ENCODE peak calls at places on chromosomes 11 and 22, in eight cellular contexts. F, M, Z, B, J, S, U and X are unnamed samples.

GRCh38 chr22:50306753-50307749 is at the start of gene PLXNB2:
- DNase-seq in F (peak; percentile 85), M (no peak), Z (peak; percentile 78), B (peak; percentile 87), J (peak; percentile 93), S (peak; percentile 56), U (peak; percentile 83), X (peak; percentile 50)

GRCh38 chr22:17554814-17555213 is 8.5 kb upstream of the SLC25A18 start:
- DNase-seq in F (no peak), M (peak; percentile 25), Z (no peak), B (no peak), J (no peak), S (no peak), U (no peak), X (no peak)

GRCh38 chr11:762421-763072 is 14.7 kb downstream of the GATD1 start:
- DNase-seq in F (peak; percentile 52), M (peak; percentile 76), Z (no peak), B (peak; percentile 35), J (no peak), S (peak; percentile 72), U (no peak), X (no peak)

GRCh38 chr11:9607511-9607899 is 34.0 kb downstream of the WEE1 start:
- DNase-seq in F (no peak), M (no peak), Z (no peak), B (no peak), J (no peak), S (no peak), U (no peak), X (no peak)

GRCh38 chr11:34345012-34345804 is 12.6 kb downstream of the ABTB2 start:
- DNase-seq in F (no peak), M (no peak), Z (no peak), B (peak; percentile 29), J (peak; percentile 75), S (peak; percentile 52), U (peak; percentile 68), X (no peak)

GRCh38 chr22:37021710-37022482 is 2.4 kb downstream of the MPST start:
- DNase-seq in F (peak; percentile 53), M (peak; percentile 89), Z (peak; percentile 75), B (peak; percentile 67), J (no peak), S (peak; percentile 27), U (no peak), X (no peak)

GRCh38 chr11:75765116-75765515 is 3.5 kb upstream of the DGAT2 start:
- DNase-seq in F (no peak), M (no peak), Z (no peak), B (no peak), J (no peak), S (no peak), U (no peak), X (no peak)

GRCh38 chr22:36065775-36066544 is 37.3 kb upstream of the RBFOX2 start:
- DNase-seq in F (peak; percentile 87), M (peak; percentile 90), Z (peak; percentile 93), B (peak; percentile 96), J (peak; percentile 97), S (peak; percentile 91), U (peak; percentile 90), X (peak; percentile 97)

GRCh38 chr22:11627798-11628650 is 3900.0 kb upstream of the OR11H1 start:
- DNase-seq in F (no peak), M (peak; percentile 77), Z (no peak), B (no peak), J (no peak), S (no peak), U (no peak), X (no peak)

GRCh38 chr22:16801088-16801487 is 24.1 kb downstream of the XKR3 start:
- DNase-seq in F (no peak), M (no peak), Z (no peak), B (no peak), J (no peak), S (no peak), U (no peak), X (no peak)

GRCh38 chr22:36758792-36759271 is 17.1 kb downstream of the IFT27 start:
- DNase-seq in F (no peak), M (peak; percentile 49), Z (no peak), B (no peak), J (peak; percentile 54), S (no peak), U (no peak), X (peak; percentile 74)

GRCh38 chr11:122032317-122032716 is 83.7 kb downstream of the BLID start:
- DNase-seq in F (no peak), M (no peak), Z (no peak), B (no peak), J (no peak), S (no peak), U (peak; percentile 31), X (no peak)

GRCh38 chr22:44182591-44183588 is 2.2 kb downstream of the PARVG start:
- DNase-seq in F (peak; percentile 62), M (peak; percentile 95), Z (no peak), B (peak; percentile 24), J (peak; percentile 78), S (no peak), U (no peak), X (peak; percentile 48)

GRCh38 chr22:44860311-44860710 is 107.9 kb downstream of the ARHGAP8 start:
- DNase-seq in F (no peak), M (no peak), Z (no peak), B (no peak), J (no peak), S (no peak), U (no peak), X (no peak)

GRCh38 chr11:70506986-70507385 is 108.7 kb downstream of the CTTN start:
- DNase-seq in F (no peak), M (peak; percentile 24), Z (no peak), B (no peak), J (no peak), S (no peak), U (no peak), X (no peak)

GRCh38 chr22:16601437-16602223 is 9.0 kb upstream of the CCT8L2 start:
- DNase-seq in F (no peak), M (peak; percentile 76), Z (no peak), B (peak; percentile 14), J (no peak), S (no peak), U (no peak), X (no peak)

GRCh38 chr11:93476796-93477195 is 66.4 kb downstream of the SMCO4 start:
- DNase-seq in F (no peak), M (no peak), Z (no peak), B (no peak), J (no peak), S (no peak), U (no peak), X (no peak)

GRCh38 chr11:93236741-93237675 is 39.2 kb upstream of the SLC36A4 start:
- DNase-seq in F (peak; percentile 18), M (no peak), Z (no peak), B (peak; percentile 51), J (no peak), S (peak; percentile 34), U (no peak), X (no peak)

DNA sequence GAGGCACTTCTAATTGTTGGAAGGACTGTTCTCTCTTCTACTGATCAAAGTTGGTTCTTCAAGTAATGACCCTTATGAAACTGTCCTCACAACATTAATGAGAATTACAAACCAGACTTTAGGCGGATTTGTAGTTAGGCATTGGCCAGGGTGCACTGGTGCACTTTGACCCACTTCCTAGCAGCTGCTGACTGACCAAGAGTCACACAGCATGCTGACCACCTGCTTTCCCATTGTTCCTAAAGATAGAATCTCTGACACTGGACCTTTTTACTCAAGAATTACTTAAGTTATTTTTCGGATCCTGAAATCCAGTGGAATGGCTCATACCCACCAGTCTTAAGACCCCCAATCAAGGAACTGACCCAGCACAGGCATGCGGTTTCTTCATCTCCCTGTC is 264.0 kb downstream of the ST3GAL4 start:
- DNase-seq in F (no peak), M (no peak), Z (no peak), B (no peak), J (no peak), S (no peak), U (no peak), X (no peak)
- TF ChIP-seq POLR2A in F (no peak), M (no peak), Z (no peak), B (no peak), J (no peak), S (no peak), U (no peak), X (no peak)

GRCh38 chr11:1918436-1919315 is 827 bp upstream of the TNNT3 start:
- DNase-seq in F (no peak), M (peak; percentile 75), Z (no peak), B (no peak), J (no peak), S (no peak), U (no peak), X (no peak)

GRCh38 chr11:1916986-1917522 is 2.4 kb upstream of the TNNT3 start:
- DNase-seq in F (no peak), M (peak; percentile 77), Z (no peak), B (no peak), J (no peak), S (no peak), U (no peak), X (no peak)

GRCh38 chr11:1915795-1916131 is 3.7 kb upstream of the TNNT3 start:
- DNase-seq in F (no peak), M (no peak), Z (no peak), B (no peak), J (no peak), S (no peak), U (no peak), X (no peak)

GRCh38 chr11:1917523-1918435 is 1.7 kb upstream of the TNNT3 start:
- DNase-seq in F (no peak), M (peak; percentile 85), Z (no peak), B (peak; percentile 32), J (no peak), S (no peak), U (no peak), X (no peak)

GRCh38 chr11:1916132-1916985 is 3.1 kb upstream of the TNNT3 start:
- DNase-seq in F (no peak), M (peak; percentile 82), Z (no peak), B (no peak), J (no peak), S (no peak), U (no peak), X (no peak)
- TF ChIP-seq POLR2A in F (no peak), M (no peak), Z (no peak), B (no peak), J (no peak), S (no peak), U (no peak), X (no peak)

GRCh38 chr11:65083834-65084597 is at the start of the genes CDCA5 and ZFPL1:
- DNase-seq in F (peak; percentile 96), M (peak; percentile 98), Z (peak; percentile 98), B (peak; percentile 97), J (peak; percentile 97), S (peak; percentile 91), U (peak; percentile 94), X (peak; percentile 99)
- TF ChIP-seq POLR2A in F (peak; percentile 83), M (peak; percentile 94), Z (peak; percentile 54), B (peak; percentile 83), J (peak; percentile 48), S (peak; percentile 49), U (peak; percentile 74), X (peak; percentile 39)

DNA sequence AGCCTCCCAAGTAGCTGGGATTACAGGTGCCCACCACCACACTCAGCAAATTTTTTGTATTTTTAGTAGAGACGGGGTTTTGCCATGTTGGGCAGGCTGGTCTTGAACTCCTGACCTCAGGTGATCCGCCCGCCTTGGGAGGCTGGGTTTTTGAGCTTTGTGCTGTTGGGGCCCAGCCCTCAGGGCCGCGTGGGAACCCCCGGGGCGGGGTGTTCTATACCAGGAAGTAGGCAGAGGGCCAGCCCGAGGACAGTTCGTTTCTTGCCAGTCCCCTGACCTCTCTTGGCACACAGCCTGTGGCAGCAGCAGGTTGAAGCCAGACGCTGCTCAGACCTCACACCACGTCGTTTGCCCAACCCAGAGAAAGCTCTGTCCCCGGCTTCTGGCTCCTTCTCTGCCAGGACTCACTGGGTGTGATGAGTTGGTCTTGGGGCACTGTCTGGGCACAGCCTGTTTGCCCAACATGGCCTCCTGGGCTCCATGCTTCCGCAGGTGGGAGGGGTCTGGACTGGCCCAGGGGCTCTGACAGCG is 24.9 kb upstream of the CHKA start:
- DNase-seq in F (peak; percentile 96), M (peak; percentile 91), Z (no peak), B (peak; percentile 100), J (peak; percentile 89), S (no peak), U (peak; percentile 78), X (peak; percentile 95)
- TF ChIP-seq POLR2A in F (peak; percentile 85), M (no peak), Z (no peak), B (peak; percentile 67), J (peak; percentile 57), S (no peak), U (peak; percentile 7), X (no peak)